ENCODE peak calls at places on chromosomes 5 and 9, in four cellular contexts. F, T, D and L are unnamed samples.

GRCh38 chr5:179916523-179916922 is 8.8 kb upstream of the TBC1D9B start:
- DNase-seq in F (no peak), T (no peak), D (no peak), L (no peak)

GRCh38 chr9:89387970-89388867 is 69.9 kb downstream of the SECISBP2 start:
- DNase-seq in F (no peak), T (no peak), D (no peak), L (no peak)

GRCh38 chr9:88237454-88238280 is 99.4 kb upstream of the SPATA31C2 start:
- DNase-seq in F (no peak), T (no peak), D (no peak), L (no peak)

GRCh38 chr5:105554613-105555169 is 1992.1 kb upstream of the NUDT12 start:
- DNase-seq in F (no peak), T (no peak), D (no peak), L (no peak)

GRCh38 chr9:84207443-84208032 is 133.0 kb downstream of the SLC28A3 start:
- DNase-seq in F (no peak), T (no peak), D (no peak), L (no peak)

GRCh38 chr5:150000990-150001659 is 586 bp downstream of the HMGXB3 start:
- DNase-seq in F (no peak), T (peak), D (no peak), L (no peak)

GRCh38 chr9:15142903-15143534 is 164.0 kb downstream of the TTC39B start:
- DNase-seq in F (no peak), T (peak), D (peak), L (peak)

GRCh38 chr5:125446986-125447385 is 700.5 kb upstream of the ZNF608 start:
- DNase-seq in F (no peak), T (no peak), D (no peak), L (no peak)

GRCh38 chr5:25955337-25955736 is 1083.0 kb downstream of the CDH9 start:
- DNase-seq in F (no peak), T (no peak), D (no peak), L (no peak)